ENCODE peak calls at places on chromosomes 7 and 10, in seven cellular contexts. A is neuronal stem cell, G is fibroblast of lung, O is NT2/D1, Y is H1, B is astrocyte, H is neural progenitor cell. N is an unnamed sample.

GRCh38 chr10:122646511-122647382 is 52.9 kb downstream of the C10orf120 start:
- DNase-seq in A (no peak), G (no peak), O (no peak), Y (no peak), B (no peak), H (no peak), N (no peak)

GRCh38 chr7:110994028-110994967 is 96.6 kb upstream of the LRRN3 start:
- DNase-seq in A (no peak), G (no peak), O (no peak), Y (no peak), B (peak; percentile 12), H (no peak), N (no peak)

GRCh38 chr10:75469018-75469616 is 37.7 kb downstream of the LRMDA start:
- DNase-seq in A (no peak), G (peak; percentile 99), O (no peak), Y (no peak), B (peak; percentile 89), H (no peak), N (peak; percentile 96)

GRCh38 chr10:100208271-100208670 is 21.1 kb downstream of the CHUK start:
- DNase-seq in A (no peak), G (no peak), O (no peak), Y (no peak), B (no peak), H (no peak), N (no peak)

GRCh38 chr10:116444527-116445142 is 17.0 kb downstream of the PNLIPRP3 start:
- DNase-seq in A (peak; percentile 23), G (peak; percentile 36), O (peak; percentile 35), Y (no peak), B (peak; percentile 16), H (peak; percentile 70), N (peak; percentile 50)

GRCh38 chr10:99941942-99942835 is 67.6 kb downstream of the DNMBP start:
- DNase-seq in A (no peak), G (peak; percentile 64), O (no peak), Y (no peak), B (peak; percentile 97), H (no peak), N (peak; percentile 52)

GRCh38 chr7:134908289-134908688 is 78.0 kb upstream of the AGBL3 start:
- DNase-seq in A (no peak), G (peak; percentile 24), O (no peak), Y (no peak), B (peak; percentile 68), H (no peak), N (peak; percentile 42)

GRCh38 chr7:112101083-112101846 is 104.9 kb downstream of the DOCK4 start:
- DNase-seq in A (no peak), G (no peak), O (no peak), Y (no peak), B (no peak), H (no peak), N (no peak)

GRCh38 chr10:14844948-14845347 is 6.8 kb downstream of the HSPA14 start:
- DNase-seq in A (no peak), G (no peak), O (no peak), Y (no peak), B (no peak), H (no peak), N (no peak)

GRCh38 chr10:132571565-132572544 is 34.3 kb downstream of the INPP5A start:
- DNase-seq in A (peak; percentile 15), G (peak; percentile 63), O (no peak), Y (peak; percentile 64), B (peak; percentile 85), H (peak; percentile 49), N (peak; percentile 62)

GRCh38 chr10:132575320-132576201 is 38.0 kb downstream of the INPP5A start:
- DNase-seq in A (no peak), G (peak; percentile 93), O (no peak), Y (no peak), B (peak; percentile 95), H (no peak), N (peak; percentile 80)

GRCh38 chr10:132574783-132575319 is 37.3 kb downstream of the INPP5A start:
- DNase-seq in A (no peak), G (no peak), O (peak; percentile 48), Y (no peak), B (peak; percentile 54), H (peak; percentile 52), N (peak; percentile 37)

GRCh38 chr10:132572545-132572937 is 35.0 kb downstream of the INPP5A start:
- DNase-seq in A (no peak), G (peak; percentile 31), O (no peak), Y (no peak), B (peak; percentile 32), H (peak; percentile 37), N (peak; percentile 28)

GRCh38 chr10:132574288-132574687 is 36.7 kb downstream of the INPP5A start:
- DNase-seq in A (no peak), G (no peak), O (no peak), Y (no peak), B (no peak), H (no peak), N (no peak)
- H3K4me1 ChIP-seq in A (peaks cover 26% of the 10 kb centered on the region), G (peaks cover 18% of the 10 kb centered on the region), O (peaks cover 42% of the 10 kb centered on the region), Y (peaks cover 32% of the 10 kb centered on the region), B (peaks cover 44% of the 10 kb centered on the region), H (peaks cover 23% of the 10 kb centered on the region), N (peaks cover 26% of the 10 kb centered on the region)

GRCh38 chr7:56053993-56054392 is 2.4 kb downstream of the CCT6A start:
- DNase-seq in A (no peak), G (no peak), O (no peak), Y (no peak), B (no peak), H (no peak), N (no peak)
- H3K4me3 ChIP-seq in A (no peak overlapping the region), G (no peak overlapping the region), O (no peak overlapping the region), Y (no peak overlapping the region), B (no peak overlapping the region), H (no peak overlapping the region), N (no peak overlapping the region)

GRCh38 chr7:2230226-2230625 is 2.5 kb downstream of the MAD1L1 start:
- DNase-seq in A (no peak), G (no peak), O (no peak), Y (no peak), B (no peak), H (no peak), N (no peak)
- H3K9ac ChIP-seq in A (no peak overlapping the region), G (no peak overlapping the region), O (no peak overlapping the region), Y (no peak overlapping the region), B (no peak overlapping the region), H (peak overlapping the region; percentile 14), N (no peak overlapping the region)

DNA sequence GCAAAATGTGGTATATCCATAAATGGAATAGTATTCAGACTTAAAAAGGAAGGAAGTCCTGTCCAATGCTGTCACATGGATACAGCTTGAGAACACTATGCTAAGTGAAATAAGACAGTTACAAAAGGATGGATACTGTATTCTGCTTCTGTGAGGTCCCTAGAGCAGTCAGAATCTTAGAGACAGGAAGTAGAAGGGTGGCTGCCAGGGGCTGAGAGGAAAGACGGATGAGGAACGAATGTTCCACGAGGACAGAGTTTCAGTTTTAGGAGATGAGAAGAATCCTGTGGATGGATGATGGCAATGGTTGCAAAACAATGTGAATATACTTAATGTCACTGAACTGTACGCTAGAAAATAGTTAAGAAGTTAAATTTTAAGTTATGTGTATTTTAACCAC is 3.8 kb downstream of the PRKCQ start:
- DNase-seq in A (no peak), G (no peak), O (no peak), Y (no peak), B (no peak), H (no peak), N (no peak)
- H3K4me1 ChIP-seq in A (peaks cover 2% of the 10 kb centered on the region), G (no peaks in the 10 kb centered on the region), O (peaks cover 2% of the 10 kb centered on the region), Y (peaks cover 8% of the 10 kb centered on the region), B (no peaks in the 10 kb centered on the region), H (peaks cover 26% of the 10 kb centered on the region), N (peaks cover 4% of the 10 kb centered on the region)

GRCh38 chr7:47678641-47679380 is 96.9 kb upstream of the TNS3 start:
- DNase-seq in A (no peak), G (no peak), O (no peak), Y (no peak), B (no peak), H (no peak), N (no peak)

GRCh38 chr7:47677664-47678063 is 95.8 kb upstream of the TNS3 start:
- DNase-seq in A (no peak), G (peak; percentile 26), O (no peak), Y (no peak), B (no peak), H (no peak), N (no peak)

GRCh38 chr7:47672966-47673365 is 91.1 kb upstream of the TNS3 start:
- DNase-seq in A (no peak), G (no peak), O (no peak), Y (no peak), B (no peak), H (peak; percentile 45), N (no peak)

GRCh38 chr7:47681241-47681810 is 99.4 kb upstream of the TNS3 start:
- DNase-seq in A (no peak), G (no peak), O (no peak), Y (no peak), B (peak; percentile 61), H (no peak), N (no peak)

GRCh38 chr7:47677093-47677492 is 95.2 kb upstream of the TNS3 start:
- DNase-seq in A (no peak), G (no peak), O (no peak), Y (no peak), B (no peak), H (no peak), N (no peak)
- H3K4me3 ChIP-seq in A (no peak overlapping the region), G (no peak overlapping the region), O (no peak overlapping the region), Y (no peak overlapping the region), B (no peak overlapping the region), H (no peak overlapping the region), N (no peak overlapping the region)

DNA sequence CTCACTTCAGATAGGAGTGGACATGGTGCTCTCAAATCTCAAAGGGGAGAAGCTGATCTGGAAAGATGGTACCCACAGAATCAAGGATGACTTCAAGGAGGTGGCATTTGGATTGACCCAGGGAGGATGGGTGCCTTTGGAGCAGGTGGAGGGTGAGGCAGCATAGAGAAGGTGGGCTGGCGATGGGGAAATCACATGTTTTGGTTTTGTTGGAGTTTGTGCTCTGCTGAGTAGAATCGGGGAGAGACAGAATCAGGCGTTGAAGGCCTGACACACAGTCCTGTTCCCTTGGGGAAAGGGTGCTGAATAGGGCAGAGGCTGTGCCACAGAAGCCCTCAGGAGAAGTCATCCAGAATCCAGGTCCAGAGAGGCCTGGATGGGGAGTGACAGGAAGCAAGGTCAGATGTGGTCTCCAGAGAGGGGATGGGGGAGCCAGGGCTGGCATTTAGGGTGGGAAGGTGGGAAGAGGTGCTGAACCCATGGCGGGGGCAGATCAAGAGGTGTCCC is 291.1 kb downstream of the GLRX3 start:
- DNase-seq in A (no peak), G (no peak), O (no peak), Y (peak; percentile 11), B (no peak), H (no peak), N (no peak)
- H3K9ac ChIP-seq in A (no peak overlapping the region), G (no peak overlapping the region), O (no peak overlapping the region), Y (no peak overlapping the region), B (no peak overlapping the region), H (no peak overlapping the region), N (no peak overlapping the region)

GRCh38 chr10:103853428-103854264 is 1.7 kb downstream of the SH3PXD2A start:
- DNase-seq in A (no peak), G (no peak), O (no peak), Y (no peak), B (no peak), H (no peak), N (no peak)
- H3K4me1 ChIP-seq in A (peaks cover 20% of the 10 kb centered on the region), G (peaks cover 41% of the 10 kb centered on the region), O (peaks cover 4% of the 10 kb centered on the region), Y (peaks cover 6% of the 10 kb centered on the region), B (peaks cover 44% of the 10 kb centered on the region), H (peaks cover 18% of the 10 kb centered on the region), N (peaks cover 63% of the 10 kb centered on the region)